ENCODE peak calls at places on chromosomes 1 and 21, in nine cellular contexts. One of them, this sample, is unnamed.

GRCh38 chr1:109312978-109313775 is 6.4 kb upstream of the MYBPHL start:
- DNase-seq in transverse colon: no peak
- DNase-seq in WERI-Rb-1: no peak
- DNase-seq in cardiac fibroblast: peak; percentile 25
- DNase-seq in heart right ventricle: no peak
- DNase-seq in mesenchymal stem cell: no peak
- DNase-seq in effector memory CD4-positive, alpha-beta T cell: no peak
- DNase-seq in astrocyte of the spinal cord: no peak
- DNase-seq in esophagus squamous epithelium: no peak
- DNase-seq in this sample: no peak

GRCh38 chr1:75203415-75204277 is 69.5 kb downstream of the LHX8 start:
- DNase-seq in WERI-Rb-1: peak; percentile 15
- DNase-seq in transverse colon: no peak
- DNase-seq in effector memory CD4-positive, alpha-beta T cell: no peak
- DNase-seq in esophagus squamous epithelium: no peak
- DNase-seq in mesenchymal stem cell: peak; percentile 66
- DNase-seq in astrocyte of the spinal cord: peak; percentile 52
- DNase-seq in cardiac fibroblast: peak; percentile 66
- DNase-seq in heart right ventricle: no peak
- DNase-seq in this sample: no peak

GRCh38 chr1:162136760-162137537 is 67.5 kb downstream of the NOS1AP start:
- DNase-seq in transverse colon: no peak
- DNase-seq in effector memory CD4-positive, alpha-beta T cell: no peak
- DNase-seq in esophagus squamous epithelium: no peak
- DNase-seq in astrocyte of the spinal cord: peak; percentile 76
- DNase-seq in WERI-Rb-1: no peak
- DNase-seq in cardiac fibroblast: peak; percentile 84
- DNase-seq in heart right ventricle: no peak
- DNase-seq in mesenchymal stem cell: peak; percentile 72
- DNase-seq in this sample: no peak

GRCh38 chr1:211613951-211614350 is 35.0 kb upstream of the SLC30A1 start:
- DNase-seq in cardiac fibroblast: no peak
- DNase-seq in mesenchymal stem cell: no peak
- DNase-seq in heart right ventricle: no peak
- DNase-seq in transverse colon: no peak
- DNase-seq in effector memory CD4-positive, alpha-beta T cell: no peak
- DNase-seq in astrocyte of the spinal cord: no peak
- DNase-seq in WERI-Rb-1: no peak
- DNase-seq in esophagus squamous epithelium: no peak
- DNase-seq in this sample: no peak

GRCh38 chr21:43929217-43929971 is 64.4 kb downstream of the AGPAT3 start:
- DNase-seq in esophagus squamous epithelium: no peak
- DNase-seq in astrocyte of the spinal cord: no peak
- DNase-seq in cardiac fibroblast: no peak
- DNase-seq in transverse colon: no peak
- DNase-seq in mesenchymal stem cell: no peak
- DNase-seq in heart right ventricle: peak; percentile 80
- DNase-seq in WERI-Rb-1: no peak
- DNase-seq in effector memory CD4-positive, alpha-beta T cell: no peak
- DNase-seq in this sample: no peak

GRCh38 chr1:172948457-172948856 is 102.3 kb downstream of the TNFSF18 start:
- DNase-seq in heart right ventricle: no peak
- DNase-seq in cardiac fibroblast: peak; percentile 92
- DNase-seq in WERI-Rb-1: no peak
- DNase-seq in effector memory CD4-positive, alpha-beta T cell: no peak
- DNase-seq in esophagus squamous epithelium: no peak
- DNase-seq in transverse colon: no peak
- DNase-seq in mesenchymal stem cell: peak; percentile 92
- DNase-seq in astrocyte of the spinal cord: peak; percentile 84
- DNase-seq in this sample: no peak

GRCh38 chr1:36384542-36385409 is 948 bp downstream of the STK40 start:
- DNase-seq in esophagus squamous epithelium: no peak
- DNase-seq in WERI-Rb-1: peak; percentile 83
- DNase-seq in cardiac fibroblast: peak; percentile 27
- DNase-seq in mesenchymal stem cell: peak; percentile 72
- DNase-seq in heart right ventricle: peak; percentile 44
- DNase-seq in astrocyte of the spinal cord: peak; percentile 29
- DNase-seq in effector memory CD4-positive, alpha-beta T cell: peak; percentile 25
- DNase-seq in transverse colon: peak; percentile 84
- DNase-seq in this sample: peak; percentile 75

GRCh38 chr1:228379165-228379460 is 27.5 kb downstream of the TRIM11 start:
- DNase-seq in heart right ventricle: peak; percentile 35
- DNase-seq in WERI-Rb-1: no peak
- DNase-seq in mesenchymal stem cell: peak; percentile 46
- DNase-seq in astrocyte of the spinal cord: peak; percentile 13
- DNase-seq in effector memory CD4-positive, alpha-beta T cell: no peak
- DNase-seq in transverse colon: peak; percentile 22
- DNase-seq in cardiac fibroblast: peak; percentile 23
- DNase-seq in esophagus squamous epithelium: no peak
- DNase-seq in this sample: peak; percentile 34

GRCh38 chr1:19854866-19855265 is 27.3 kb upstream of the OTUD3 start:
- DNase-seq in astrocyte of the spinal cord: no peak
- DNase-seq in cardiac fibroblast: no peak
- DNase-seq in mesenchymal stem cell: no peak
- DNase-seq in heart right ventricle: no peak
- DNase-seq in transverse colon: no peak
- DNase-seq in WERI-Rb-1: no peak
- DNase-seq in esophagus squamous epithelium: no peak
- DNase-seq in effector memory CD4-positive, alpha-beta T cell: no peak
- DNase-seq in this sample: no peak

GRCh38 chr1:171788696-171789095 is 7.2 kb downstream of the METTL13 start:
- DNase-seq in esophagus squamous epithelium: no peak
- DNase-seq in heart right ventricle: no peak
- DNase-seq in astrocyte of the spinal cord: peak; percentile 77
- DNase-seq in cardiac fibroblast: peak; percentile 93
- DNase-seq in WERI-Rb-1: no peak
- DNase-seq in transverse colon: no peak
- DNase-seq in effector memory CD4-positive, alpha-beta T cell: no peak
- DNase-seq in mesenchymal stem cell: no peak
- DNase-seq in this sample: no peak

GRCh38 chr1:14810631-14811325 is 212.3 kb downstream of the KAZN start:
- DNase-seq in astrocyte of the spinal cord: no peak
- DNase-seq in transverse colon: no peak
- DNase-seq in esophagus squamous epithelium: no peak
- DNase-seq in WERI-Rb-1: no peak
- DNase-seq in effector memory CD4-positive, alpha-beta T cell: no peak
- DNase-seq in cardiac fibroblast: no peak
- DNase-seq in mesenchymal stem cell: peak; percentile 47
- DNase-seq in heart right ventricle: no peak
- DNase-seq in this sample: no peak

GRCh38 chr1:53395671-53396215 is 63.5 kb upstream of the DMRTB1 start:
- DNase-seq in WERI-Rb-1: peak; percentile 12
- DNase-seq in transverse colon: no peak
- DNase-seq in mesenchymal stem cell: no peak
- DNase-seq in heart right ventricle: no peak
- DNase-seq in astrocyte of the spinal cord: no peak
- DNase-seq in effector memory CD4-positive, alpha-beta T cell: no peak
- DNase-seq in cardiac fibroblast: no peak
- DNase-seq in esophagus squamous epithelium: no peak
- DNase-seq in this sample: no peak

GRCh38 chr21:38948377-38948776 is 142.6 kb downstream of the ETS2 start:
- DNase-seq in astrocyte of the spinal cord: no peak
- DNase-seq in heart right ventricle: no peak
- DNase-seq in esophagus squamous epithelium: no peak
- DNase-seq in cardiac fibroblast: peak; percentile 59
- DNase-seq in WERI-Rb-1: no peak
- DNase-seq in effector memory CD4-positive, alpha-beta T cell: no peak
- DNase-seq in transverse colon: no peak
- DNase-seq in mesenchymal stem cell: no peak
- DNase-seq in this sample: no peak

GRCh38 chr1:150150511-150151021 is 850 bp downstream of the PLEKHO1 start:
- DNase-seq in WERI-Rb-1: peak; percentile 59
- DNase-seq in cardiac fibroblast: no peak
- DNase-seq in mesenchymal stem cell: peak; percentile 43
- DNase-seq in transverse colon: peak; percentile 37
- DNase-seq in astrocyte of the spinal cord: no peak
- DNase-seq in heart right ventricle: peak; percentile 41
- DNase-seq in esophagus squamous epithelium: no peak
- DNase-seq in effector memory CD4-positive, alpha-beta T cell: no peak
- DNase-seq in this sample: no peak

DNA sequence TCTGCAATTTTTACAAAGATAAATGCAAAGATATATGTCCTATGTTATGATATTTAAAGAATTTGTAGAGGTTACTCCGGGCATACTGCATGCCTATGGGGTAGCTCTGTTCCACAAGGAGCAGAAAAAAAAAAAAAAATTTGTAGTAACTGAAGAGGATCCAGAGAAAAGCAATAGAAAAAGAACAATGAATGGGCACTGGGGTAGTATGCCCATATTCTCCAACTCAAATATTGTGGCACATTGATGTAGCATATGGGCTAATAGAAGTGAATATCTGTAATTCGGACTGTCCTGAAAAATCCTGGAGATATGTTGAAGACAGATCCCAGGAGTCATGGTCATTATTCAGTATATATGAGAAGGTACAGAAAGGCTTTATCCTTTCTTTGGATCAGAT is 1.1 kb upstream of the AKIRIN1 start:
- DNase-seq in astrocyte of the spinal cord: no peak
- DNase-seq in heart right ventricle: no peak
- DNase-seq in esophagus squamous epithelium: no peak
- DNase-seq in mesenchymal stem cell: no peak
- DNase-seq in WERI-Rb-1: no peak
- DNase-seq in transverse colon: no peak
- DNase-seq in effector memory CD4-positive, alpha-beta T cell: no peak
- DNase-seq in cardiac fibroblast: no peak
- DNase-seq in this sample: no peak
- H3K4me3 ChIP-seq in astrocyte of the spinal cord: no peak overlapping the region
- H3K4me3 ChIP-seq in heart right ventricle: no peak overlapping the region
- H3K4me3 ChIP-seq in esophagus squamous epithelium: no peak overlapping the region
- H3K4me3 ChIP-seq in mesenchymal stem cell: no peak overlapping the region
- H3K4me3 ChIP-seq in WERI-Rb-1: peak overlapping the region; percentile 66
- H3K4me3 ChIP-seq in transverse colon: no peak overlapping the region
- H3K4me3 ChIP-seq in effector memory CD4-positive, alpha-beta T cell: no peak overlapping the region
- H3K4me3 ChIP-seq in cardiac fibroblast: no peak overlapping the region
- H3K4me3 ChIP-seq in this sample: no peak overlapping the region

GRCh38 chr21:35652196-35652595 is 408.1 kb downstream of the SETD4 start:
- DNase-seq in WERI-Rb-1: no peak
- DNase-seq in effector memory CD4-positive, alpha-beta T cell: no peak
- DNase-seq in mesenchymal stem cell: no peak
- DNase-seq in transverse colon: no peak
- DNase-seq in cardiac fibroblast: no peak
- DNase-seq in heart right ventricle: no peak
- DNase-seq in esophagus squamous epithelium: no peak
- DNase-seq in astrocyte of the spinal cord: no peak
- DNase-seq in this sample: no peak
- H3K4me3 ChIP-seq in WERI-Rb-1: no peak overlapping the region
- H3K4me3 ChIP-seq in effector memory CD4-positive, alpha-beta T cell: no peak overlapping the region
- H3K4me3 ChIP-seq in mesenchymal stem cell: no peak overlapping the region
- H3K4me3 ChIP-seq in transverse colon: no peak overlapping the region
- H3K4me3 ChIP-seq in cardiac fibroblast: no peak overlapping the region
- H3K4me3 ChIP-seq in heart right ventricle: no peak overlapping the region
- H3K4me3 ChIP-seq in esophagus squamous epithelium: no peak overlapping the region
- H3K4me3 ChIP-seq in astrocyte of the spinal cord: no peak overlapping the region
- H3K4me3 ChIP-seq in this sample: no peak overlapping the region

DNA sequence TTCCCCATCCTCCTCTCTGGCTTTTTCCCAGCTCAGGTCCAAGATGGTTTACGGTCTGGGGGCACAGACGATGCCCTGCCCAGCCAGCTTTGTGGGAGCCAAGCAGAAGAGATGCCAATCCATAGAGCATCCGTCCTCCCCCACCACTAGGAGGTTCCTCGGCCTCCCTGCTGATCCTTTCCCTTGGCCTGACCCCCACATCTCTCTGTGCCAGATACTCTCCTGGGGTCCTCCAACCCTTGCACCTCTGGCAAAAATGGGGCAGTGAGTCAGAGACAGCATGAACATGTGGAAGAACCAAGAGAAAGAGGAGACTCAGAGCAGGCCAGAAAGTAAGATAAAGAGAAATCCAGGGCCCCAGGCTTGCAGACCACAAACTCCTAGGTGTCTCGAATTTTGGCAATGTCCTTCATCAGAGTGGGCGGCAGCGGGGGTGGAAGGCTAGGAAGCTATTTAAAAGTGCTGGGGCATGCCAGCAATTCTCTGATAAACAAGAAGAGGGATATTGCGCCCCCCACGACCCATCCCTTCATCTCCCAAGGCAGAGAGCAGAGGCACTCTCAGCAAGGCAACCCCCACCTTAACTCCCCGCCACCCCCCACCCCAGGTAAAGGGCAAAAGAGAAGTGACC is 11.4 kb downstream of the BLACAT1 start:
- DNase-seq in astrocyte of the spinal cord: no peak
- DNase-seq in esophagus squamous epithelium: no peak
- DNase-seq in heart right ventricle: no peak
- DNase-seq in transverse colon: no peak
- DNase-seq in WERI-Rb-1: no peak
- DNase-seq in effector memory CD4-positive, alpha-beta T cell: no peak
- DNase-seq in cardiac fibroblast: no peak
- DNase-seq in mesenchymal stem cell: no peak
- DNase-seq in this sample: no peak
- H3K4me3 ChIP-seq in astrocyte of the spinal cord: no peak overlapping the region
- H3K4me3 ChIP-seq in esophagus squamous epithelium: peak overlapping the region; percentile 46
- H3K4me3 ChIP-seq in heart right ventricle: no peak overlapping the region
- H3K4me3 ChIP-seq in transverse colon: no peak overlapping the region
- H3K4me3 ChIP-seq in WERI-Rb-1: no peak overlapping the region
- H3K4me3 ChIP-seq in effector memory CD4-positive, alpha-beta T cell: no peak overlapping the region
- H3K4me3 ChIP-seq in cardiac fibroblast: peak overlapping the region; percentile 25
- H3K4me3 ChIP-seq in mesenchymal stem cell: no peak overlapping the region
- H3K4me3 ChIP-seq in this sample: peak overlapping the region; percentile 1

GRCh38 chr1:60835649-60836048 is 246.7 kb upstream of the NFIA start:
- DNase-seq in esophagus squamous epithelium: no peak
- DNase-seq in WERI-Rb-1: no peak
- DNase-seq in cardiac fibroblast: no peak
- DNase-seq in transverse colon: no peak
- DNase-seq in heart right ventricle: no peak
- DNase-seq in astrocyte of the spinal cord: no peak
- DNase-seq in mesenchymal stem cell: no peak
- DNase-seq in effector memory CD4-positive, alpha-beta T cell: no peak
- DNase-seq in this sample: no peak
- H3K4me3 ChIP-seq in esophagus squamous epithelium: no peak overlapping the region
- H3K4me3 ChIP-seq in WERI-Rb-1: no peak overlapping the region
- H3K4me3 ChIP-seq in cardiac fibroblast: no peak overlapping the region
- H3K4me3 ChIP-seq in transverse colon: no peak overlapping the region
- H3K4me3 ChIP-seq in heart right ventricle: no peak overlapping the region
- H3K4me3 ChIP-seq in astrocyte of the spinal cord: no peak overlapping the region
- H3K4me3 ChIP-seq in mesenchymal stem cell: no peak overlapping the region
- H3K4me3 ChIP-seq in effector memory CD4-positive, alpha-beta T cell: no peak overlapping the region
- H3K4me3 ChIP-seq in this sample: no peak overlapping the region

This sample was measured in ovary.